ENCODE peak calls at places on chromosome 19, in four cellular contexts. One of them, this sample, is unnamed.

GRCh38 chr19:3178973-3179738 is 587 bp downstream of the S1PR4 start:
- DNase-seq in T follicular helper cell: no peak
- DNase-seq in lower lobe of right lung: no peak
- DNase-seq in WTC11: no peak
- DNase-seq in this sample: peak; percentile 59

GRCh38 chr19:42360787-42361544 is 29.1 kb downstream of the CNFN start:
- DNase-seq in T follicular helper cell: no peak
- DNase-seq in lower lobe of right lung: no peak
- DNase-seq in WTC11: peak; percentile 79
- DNase-seq in this sample: peak; percentile 80

GRCh38 chr19:15498910-15499309 is 9.4 kb upstream of the CYP4F22 start:
- DNase-seq in T follicular helper cell: no peak
- DNase-seq in lower lobe of right lung: no peak
- DNase-seq in WTC11: peak; percentile 30
- DNase-seq in this sample: peak; percentile 69

GRCh38 chr19:13024126-13024957 is 29.1 kb downstream of the NFIX start:
- DNase-seq in T follicular helper cell: no peak
- DNase-seq in lower lobe of right lung: peak; percentile 47
- DNase-seq in WTC11: no peak
- DNase-seq in this sample: peak; percentile 60

GRCh38 chr19:51137812-51138425 is 4.2 kb upstream of the SIGLEC7 start:
- DNase-seq in T follicular helper cell: no peak
- DNase-seq in lower lobe of right lung: no peak
- DNase-seq in WTC11: no peak
- DNase-seq in this sample: peak; percentile 58

GRCh38 chr19:13002970-13003540 is 7.8 kb downstream of the NFIX start:
- DNase-seq in T follicular helper cell: no peak
- DNase-seq in lower lobe of right lung: no peak
- DNase-seq in WTC11: no peak
- DNase-seq in this sample: no peak

GRCh38 chr19:16594681-16595091 is 22.5 kb upstream of the SLC35E1 start:
- DNase-seq in T follicular helper cell: peak; percentile 25
- DNase-seq in lower lobe of right lung: no peak
- DNase-seq in WTC11: no peak
- DNase-seq in this sample: no peak

GRCh38 chr19:52923782-52924593 is 760 bp upstream of the ZNF888 start:
- DNase-seq in T follicular helper cell: no peak
- DNase-seq in lower lobe of right lung: peak; percentile 88
- DNase-seq in WTC11: peak; percentile 54
- DNase-seq in this sample: peak; percentile 65

GRCh38 chr19:5897189-5897969 is 6.2 kb downstream of the NDUFA11 start:
- DNase-seq in T follicular helper cell: no peak
- DNase-seq in lower lobe of right lung: no peak
- DNase-seq in WTC11: peak; percentile 42
- DNase-seq in this sample: peak; percentile 76

GRCh38 chr19:33348301-33349010 is 25.1 kb upstream of the CEBPG start:
- DNase-seq in T follicular helper cell: no peak
- DNase-seq in lower lobe of right lung: no peak
- DNase-seq in WTC11: no peak
- DNase-seq in this sample: peak; percentile 23

GRCh38 chr19:2325261-2326046 is 2.9 kb downstream of the LSM7 start:
- DNase-seq in T follicular helper cell: no peak
- DNase-seq in lower lobe of right lung: no peak
- DNase-seq in WTC11: no peak
- DNase-seq in this sample: no peak

GRCh38 chr19:8208710-8209110 is 460 bp upstream of the CERS4 start:
- DNase-seq in T follicular helper cell: no peak
- DNase-seq in lower lobe of right lung: no peak
- DNase-seq in WTC11: no peak
- DNase-seq in this sample: no peak

GRCh38 chr19:10756371-10756770 is 38.5 kb downstream of the DNM2 start:
- DNase-seq in T follicular helper cell: no peak
- DNase-seq in lower lobe of right lung: no peak
- DNase-seq in WTC11: no peak
- DNase-seq in this sample: no peak

GRCh38 chr19:42569193-42569592 is 25.5 kb downstream of the CEACAM8 start:
- DNase-seq in T follicular helper cell: no peak
- DNase-seq in lower lobe of right lung: no peak
- DNase-seq in WTC11: no peak
- DNase-seq in this sample: no peak

GRCh38 chr19:29216021-29216420 is 3.1 kb upstream of the UQCRFS1 start:
- DNase-seq in T follicular helper cell: no peak
- DNase-seq in lower lobe of right lung: no peak
- DNase-seq in WTC11: no peak
- DNase-seq in this sample: peak; percentile 60

GRCh38 chr19:49920624-49921363 is 8.2 kb upstream of the ATF5 start:
- DNase-seq in T follicular helper cell: no peak
- DNase-seq in lower lobe of right lung: no peak
- DNase-seq in WTC11: no peak
- DNase-seq in this sample: no peak

GRCh38 chr19:47820410-47820809 is 1.3 kb upstream of the CRX start:
- DNase-seq in T follicular helper cell: no peak
- DNase-seq in lower lobe of right lung: no peak
- DNase-seq in WTC11: no peak
- DNase-seq in this sample: no peak

GRCh38 chr19:17555480-17555928 is at the start of gene COLGALT1:
- DNase-seq in T follicular helper cell: peak; percentile 97
- DNase-seq in lower lobe of right lung: peak; percentile 100
- DNase-seq in WTC11: peak; percentile 99
- DNase-seq in this sample: peak; percentile 98

GRCh38 chr19:41330946-41331678 is 21.1 kb downstream of the CCDC97 start:
- DNase-seq in T follicular helper cell: no peak
- DNase-seq in lower lobe of right lung: no peak
- DNase-seq in WTC11: peak; percentile 59
- DNase-seq in this sample: peak; percentile 58

GRCh38 chr19:18697680-18698079 is 14.2 kb downstream of the CRTC1 start:
- DNase-seq in T follicular helper cell: no peak
- DNase-seq in lower lobe of right lung: peak; percentile 73
- DNase-seq in WTC11: no peak
- DNase-seq in this sample: no peak

GRCh38 chr19:6030214-6030507 is 52.2 kb upstream of the RANBP3 start:
- DNase-seq in T follicular helper cell: no peak
- DNase-seq in lower lobe of right lung: no peak
- DNase-seq in WTC11: no peak
- DNase-seq in this sample: no peak

GRCh38 chr19:33772858-33773180 is 23.9 kb upstream of the KCTD15 start:
- DNase-seq in T follicular helper cell: no peak
- DNase-seq in lower lobe of right lung: no peak
- DNase-seq in WTC11: no peak
- DNase-seq in this sample: no peak

GRCh38 chr19:482186-483041 is 13.9 kb upstream of the MADCAM1 start:
- DNase-seq in T follicular helper cell: no peak
- DNase-seq in lower lobe of right lung: no peak
- DNase-seq in WTC11: no peak
- DNase-seq in this sample: peak; percentile 77

GRCh38 chr19:6802336-6803035 is 30.0 kb downstream of the VAV1 start:
- DNase-seq in T follicular helper cell: peak; percentile 35
- DNase-seq in lower lobe of right lung: peak; percentile 76
- DNase-seq in WTC11: no peak
- DNase-seq in this sample: peak; percentile 56

GRCh38 chr19:10936661-10937084 is 8.1 kb downstream of the TIMM29 start:
- DNase-seq in T follicular helper cell: no peak
- DNase-seq in lower lobe of right lung: no peak
- DNase-seq in WTC11: peak; percentile 59
- DNase-seq in this sample: peak; percentile 84

GRCh38 chr19:44260343-44260681 is 626 bp downstream of the ZNF233 start:
- DNase-seq in T follicular helper cell: no peak
- DNase-seq in lower lobe of right lung: no peak
- DNase-seq in WTC11: peak; percentile 12
- DNase-seq in this sample: peak; percentile 48

GRCh38 chr19:19826875-19827274 is 5.3 kb upstream of the ZNF506 start:
- DNase-seq in T follicular helper cell: no peak
- DNase-seq in lower lobe of right lung: no peak
- DNase-seq in WTC11: no peak
- DNase-seq in this sample: no peak

GRCh38 chr19:10295305-10295846 is 5.6 kb downstream of the ICAM5 start:
- DNase-seq in T follicular helper cell: peak; percentile 55
- DNase-seq in lower lobe of right lung: peak; percentile 86
- DNase-seq in WTC11: peak; percentile 58
- DNase-seq in this sample: peak; percentile 74

GRCh38 chr19:6521718-6522646 is 8.8 kb upstream of the TNFSF9 start:
- DNase-seq in T follicular helper cell: peak; percentile 38
- DNase-seq in lower lobe of right lung: peak; percentile 58
- DNase-seq in WTC11: no peak
- DNase-seq in this sample: no peak

GRCh38 chr19:5046339-5047039 is 77.6 kb downstream of the KDM4B start:
- DNase-seq in T follicular helper cell: no peak
- DNase-seq in lower lobe of right lung: peak; percentile 74
- DNase-seq in WTC11: no peak
- DNase-seq in this sample: no peak

GRCh38 chr19:18659281-18660050 is 22.6 kb downstream of the KLHL26 start:
- DNase-seq in T follicular helper cell: no peak
- DNase-seq in lower lobe of right lung: no peak
- DNase-seq in WTC11: no peak
- DNase-seq in this sample: peak; percentile 42

GRCh38 chr19:425056-425455 is 16.1 kb upstream of the C2CD4C start:
- DNase-seq in T follicular helper cell: no peak
- DNase-seq in lower lobe of right lung: no peak
- DNase-seq in WTC11: no peak
- DNase-seq in this sample: no peak